ENCODE peak calls at places on chromosomes 7 and 10, in nine cellular contexts. L is anterior cingulate cortex; F is HTR-8/SVneo; J is amniotic epithelial cell; Z is MCF 10A; K is stimulated activated CD8-positive, alpha-beta memory T cell treated with anti-CD3 and anti-CD28 coated beads, Interleukin-15, amount 100 ng/mL, for 24 hours; D is NCI-H774; V is A172; O is progenitor cell of endocrine pancreas. W is an unnamed sample.

GRCh38 chr10:113524120-113524519 is 28.7 kb upstream of the HABP2 start:
- DNase-seq in K (no peak), F (no peak), L (no peak), J (no peak), V (no peak), D (no peak), O (no peak), Z (peak), W (no peak)

GRCh38 chr10:9596368-9596920 is 1421.2 kb upstream of the CELF2 start:
- DNase-seq in K (no peak), Z (peak), D (peak), F (no peak), L (no peak), V (peak), O (no peak), J (peak), W (no peak)

GRCh38 chr7:70314221-70314620 is 715.9 kb downstream of the AUTS2 start:
- DNase-seq in O (no peak), J (no peak), D (no peak), K (no peak), Z (no peak), F (no peak), V (no peak), L (no peak), W (no peak)

GRCh38 chr7:151921451-151921850 is 34.8 kb upstream of the GALNTL5 start:
- DNase-seq in K (no peak), Z (no peak), D (no peak), O (no peak), L (no peak), F (no peak), V (no peak), J (no peak), W (no peak)

GRCh38 chr10:31644931-31645633 is 283.5 kb downstream of the ARHGAP12 start:
- DNase-seq in V (peak), J (peak), F (no peak), L (no peak), K (no peak), D (no peak), O (no peak), Z (no peak), W (no peak)

GRCh38 chr10:27258838-27259532 is 18.4 kb upstream of the ACBD5 start:
- DNase-seq in L (no peak), D (no peak), J (no peak), F (no peak), Z (no peak), V (no peak), O (peak), K (no peak), W (no peak)

GRCh38 chr7:41143074-41143473 is 559.8 kb downstream of the INHBA start:
- DNase-seq in F (no peak), K (no peak), D (no peak), L (no peak), V (no peak), J (no peak), Z (no peak), O (no peak), W (no peak)

GRCh38 chr7:55441668-55442305 is 76.7 kb downstream of the LANCL2 start:
- DNase-seq in V (peak), K (no peak), O (no peak), L (no peak), F (no peak), J (peak), D (no peak), Z (peak), W (no peak)

GRCh38 chr10:71085689-71086438 is 126.5 kb upstream of the UNC5B start:
- DNase-seq in O (peak), Z (no peak), F (no peak), J (no peak), V (no peak), D (no peak), K (no peak), L (no peak), W (no peak)

GRCh38 chr7:91039033-91039432 is 225.2 kb upstream of the FZD1 start:
- DNase-seq in L (no peak), K (no peak), D (no peak), J (no peak), V (no peak), O (no peak), F (no peak), Z (no peak), W (no peak)